ENCODE peak calls at places on chromosome 13, in eight cellular contexts. M is amygdala; J is stimulated activated CD4-positive, alpha-beta T cell treated with anti-CD3 and anti-CD28 coated beads, TNF-alpha, amount 100 ng/mL, for 48 hours; I is EH; X is stimulated activated naive CD4-positive, alpha-beta T cell; U is retina; D is right atrium auricular region; T is progenitor cell of endocrine pancreas. V is an unnamed sample.

GRCh38 chr13:43307921-43308433 is 284.6 kb downstream of the DNAJC15 start:
- DNase-seq in D (peak), I (peak), M (peak), T (no peak), J (no peak), X (no peak), U (peak), V (peak)

GRCh38 chr13:37149380-37149779 is 43.9 kb upstream of the CSNK1A1L start:
- DNase-seq in I (no peak), D (no peak), J (no peak), U (no peak), T (no peak), M (no peak), X (no peak), V (no peak)

GRCh38 chr13:32455594-32455903 is 27.6 kb upstream of the N4BP2L1 start:
- DNase-seq in D (no peak), J (no peak), M (no peak), I (no peak), T (no peak), X (no peak), U (no peak), V (no peak)

GRCh38 chr13:33453911-33454310 is 168.4 kb upstream of the STARD13 start:
- DNase-seq in T (no peak), D (no peak), U (no peak), X (no peak), M (no peak), I (peak), J (no peak), V (peak)

GRCh38 chr13:73961181-73961580 is 173.0 kb downstream of the KLF12 start:
- DNase-seq in T (no peak), U (no peak), I (peak), M (no peak), D (no peak), X (no peak), J (no peak), V (no peak)

GRCh38 chr13:65532231-65532630 is 1697.9 kb downstream of the PCDH9 start:
- DNase-seq in J (no peak), M (no peak), U (no peak), X (no peak), T (no peak), I (no peak), D (no peak), V (no peak)

GRCh38 chr13:32056316-32056715 is 24.7 kb downstream of the FRY start:
- DNase-seq in I (no peak), J (no peak), D (no peak), X (no peak), M (no peak), U (no peak), T (no peak), V (no peak)

GRCh38 chr13:114131581-114132418 is 623 bp downstream of the RASA3 start:
- DNase-seq in M (no peak), U (peak), T (peak), D (peak), I (peak), X (peak), J (no peak), V (no peak)

GRCh38 chr13:53285896-53286430 is 257.4 kb downstream of the OLFM4 start:
- DNase-seq in M (no peak), U (no peak), I (no peak), X (no peak), D (no peak), J (no peak), T (no peak), V (no peak)

GRCh38 chr13:113464476-113464875 is 11.2 kb upstream of the ADPRHL1 start:
- DNase-seq in T (no peak), U (no peak), J (no peak), M (no peak), D (no peak), X (no peak), I (no peak), V (no peak)